ENCODE peak calls at places on chromosomes 1 and 21, in five cellular contexts. G, P, B, Y and E are unnamed samples. For H3K4me1, the result is how much of the 10 kb centered on the place peaks cover.

GRCh38 chr1:10644307-10645128 is 151.9 kb downstream of the CASZ1 start:
- DNase-seq in P (no peak), G (peak), Y (no peak), B (no peak), E (no peak)

GRCh38 chr1:97901017-97901658 is 19.7 kb downstream of the DPYD start:
- DNase-seq in Y (no peak), B (no peak), G (no peak), P (no peak), E (peak)

GRCh38 chr1:115329965-115330364 is 8.1 kb downstream of the NGF start:
- DNase-seq in B (no peak), Y (no peak), P (no peak), G (no peak), E (no peak)

GRCh38 chr21:34984356-34984755 is 64.7 kb downstream of the RUNX1 start:
- DNase-seq in B (no peak), Y (no peak), P (no peak), G (no peak), E (no peak)

GRCh38 chr1:216793303-216793702 is 70.1 kb upstream of the ESRRG start:
- DNase-seq in B (no peak), P (no peak), G (no peak), Y (no peak), E (no peak)

GRCh38 chr1:218748071-218748470 is 402.9 kb downstream of the TGFB2 start:
- DNase-seq in P (no peak), Y (no peak), G (no peak), B (no peak), E (no peak)

GRCh38 chr1:11680270-11681070 is 478 bp downstream of the MAD2L2 start:
- DNase-seq in P (peak), Y (no peak), G (no peak), B (no peak), E (peak)

GRCh38 chr1:111241797-111242196 is 14.3 kb downstream of the CHI3L2 start:
- DNase-seq in Y (no peak), G (no peak), P (no peak), B (no peak), E (no peak)

GRCh38 chr21:29342394-29342957 is 43.8 kb downstream of the BACH1 start:
- DNase-seq in B (no peak), G (no peak), P (peak), Y (no peak), E (peak)

GRCh38 chr1:228166170-228166936 is 749 bp downstream of the IBA57 start:
- DNase-seq in B (peak), Y (no peak), P (peak), G (peak), E (no peak)

GRCh38 chr1:93036672-93037071 is 42.4 kb upstream of the MTF2 start:
- DNase-seq in Y (peak), G (no peak), B (no peak), P (no peak), E (no peak)

GRCh38 chr1:111789077-111789476 is 33.4 kb downstream of the DDX20 start:
- DNase-seq in B (no peak), G (no peak), P (no peak), Y (no peak), E (no peak)

GRCh38 chr1:223748405-223748772 is 36.0 kb downstream of the CAPN2 start:
- DNase-seq in G (no peak), P (no peak), B (no peak), Y (no peak), E (peak)

GRCh38 chr21:38468989-38469388 is 29.3 kb downstream of the ERG start:
- DNase-seq in P (peak), G (no peak), B (peak), Y (no peak), E (no peak)

GRCh38 chr1:30085814-30086770 is 637.3 kb downstream of the MATN1 start:
- DNase-seq in Y (peak), B (peak), P (peak), G (peak), E (peak)

GRCh38 chr1:18945401-18945849 is 11.1 kb downstream of the IFFO2 start:
- DNase-seq in B (no peak), G (peak), P (no peak), Y (no peak), E (peak)

GRCh38 chr1:100502052-100502792 is 35.7 kb upstream of the GPR88 start:
- DNase-seq in Y (no peak), B (no peak), G (no peak), P (no peak), E (no peak)

GRCh38 chr1:172609528-172609927 is 49.4 kb upstream of the FASLG start:
- DNase-seq in B (peak), G (no peak), P (no peak), Y (no peak), E (no peak)

GRCh38 chr1:208652300-208653160 is 408.3 kb upstream of the PLXNA2 start:
- DNase-seq in B (peak), Y (peak), G (peak), P (peak), E (peak)

GRCh38 chr1:54275349-54275748 is 75.4 kb downstream of the MRPL37 start:
- DNase-seq in P (no peak), G (no peak), B (no peak), Y (no peak), E (peak)
- H3K4me1 ChIP-seq in P (under half), G (under half), B (under half), Y (under half), E (under half)

GRCh38 chr1:22749919-22750670 is 39.5 kb downstream of the EPHB2 start:
- DNase-seq in Y (no peak), P (peak), G (no peak), B (no peak), E (peak)

GRCh38 chr1:22749503-22749902 is 38.9 kb downstream of the EPHB2 start:
- DNase-seq in Y (no peak), G (no peak), B (no peak), P (no peak), E (no peak)

GRCh38 chr1:22747735-22748073 is 37.1 kb downstream of the EPHB2 start:
- DNase-seq in B (no peak), P (no peak), G (no peak), Y (no peak), E (no peak)

GRCh38 chr1:22745675-22746585 is 35.3 kb downstream of the EPHB2 start:
- DNase-seq in G (no peak), B (peak), Y (no peak), P (peak), E (peak)

GRCh38 chr1:22747021-22747734 is 36.5 kb downstream of the EPHB2 start:
- DNase-seq in P (peak), G (no peak), Y (no peak), B (no peak), E (peak)
- TF ChIP-seq CTCF in P (peak), G (no peak), Y (no peak), B (no peak), E (no peak)

GRCh38 chr1:201228011-201228983 is 37.7 kb downstream of the IGFN1 start:
- DNase-seq in P (no peak), B (no peak), G (no peak), Y (no peak), E (no peak)
- TF ChIP-seq JUN in P (no peak), B (no peak), G (no peak), Y (no peak), E (no peak)

DNA sequence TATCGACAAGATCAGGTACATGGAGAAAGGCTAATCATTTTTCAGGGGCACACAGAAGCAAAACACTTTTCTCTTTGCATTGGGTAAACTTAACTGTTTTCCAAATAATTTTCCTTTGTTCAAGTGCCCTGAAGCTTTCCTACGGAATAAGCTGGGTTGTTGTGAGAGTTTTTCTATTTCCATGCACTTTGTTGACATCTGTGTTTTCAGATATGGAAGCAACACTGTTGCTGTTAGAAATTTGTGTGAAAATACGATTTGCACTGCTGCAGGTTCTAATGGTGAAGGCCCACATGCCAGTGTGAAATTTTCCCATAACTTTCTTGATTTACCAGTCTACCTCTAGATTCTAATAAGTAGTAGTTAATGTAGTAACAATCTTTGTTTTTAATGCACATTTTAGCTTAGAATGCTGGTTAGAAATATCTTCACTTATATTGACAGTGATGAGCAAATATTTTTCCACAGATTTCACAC is 18.3 kb downstream of the NFYC start:
- DNase-seq in P (no peak), B (no peak), G (no peak), Y (no peak), E (no peak)
- H3K4me1 ChIP-seq in P (half or more), B (half or more), G (under half), Y (under half), E (under half)

GRCh38 chr21:39726133-39726532 is 18.9 kb upstream of the IGSF5 start:
- DNase-seq in B (no peak), P (no peak), Y (no peak), G (no peak), E (no peak)
- TF ChIP-seq CTCF in B (no peak), P (peak), Y (peak), G (peak), E (no peak)